ENCODE peak calls at places on chromosomes 13 and 19, in ten cellular contexts. One of them, this sample, is unnamed.

GRCh38 chr19:3034845-3035541 is 5.9 kb upstream of the TLE2 start:
- DNase-seq in uterus: peak
- DNase-seq in astrocyte: peak
- DNase-seq in CD4-positive, alpha-beta T cell: no peak
- DNase-seq in tibial nerve: no peak
- DNase-seq in BE2C: peak
- DNase-seq in fibroblast of the aortic adventitia: peak
- DNase-seq in HFFc6: peak
- DNase-seq in H9: no peak
- DNase-seq in keratinocyte: no peak
- DNase-seq in this sample: no peak

GRCh38 chr13:102355251-102355650 is 46.6 kb downstream of the FGF14 start:
- DNase-seq in uterus: no peak
- DNase-seq in H9: no peak
- DNase-seq in HFFc6: no peak
- DNase-seq in fibroblast of the aortic adventitia: no peak
- DNase-seq in tibial nerve: no peak
- DNase-seq in CD4-positive, alpha-beta T cell: no peak
- DNase-seq in astrocyte: no peak
- DNase-seq in BE2C: no peak
- DNase-seq in keratinocyte: no peak
- DNase-seq in this sample: no peak

GRCh38 chr19:1672038-1672768 is 19.8 kb upstream of the TCF3 start:
- DNase-seq in CD4-positive, alpha-beta T cell: peak
- DNase-seq in BE2C: peak
- DNase-seq in uterus: peak
- DNase-seq in H9: peak
- DNase-seq in HFFc6: peak
- DNase-seq in fibroblast of the aortic adventitia: peak
- DNase-seq in astrocyte: no peak
- DNase-seq in keratinocyte: no peak
- DNase-seq in tibial nerve: no peak
- DNase-seq in this sample: no peak

GRCh38 chr13:97125810-97126738 is 96.1 kb upstream of the MBNL2 start:
- DNase-seq in H9: no peak
- DNase-seq in uterus: peak
- DNase-seq in HFFc6: peak
- DNase-seq in BE2C: peak
- DNase-seq in CD4-positive, alpha-beta T cell: no peak
- DNase-seq in keratinocyte: peak
- DNase-seq in fibroblast of the aortic adventitia: peak
- DNase-seq in tibial nerve: no peak
- DNase-seq in astrocyte: peak
- DNase-seq in this sample: no peak

GRCh38 chr13:28843594-28843993 is 23.5 kb downstream of the MTUS2 start:
- DNase-seq in BE2C: no peak
- DNase-seq in astrocyte: no peak
- DNase-seq in keratinocyte: no peak
- DNase-seq in uterus: no peak
- DNase-seq in H9: no peak
- DNase-seq in CD4-positive, alpha-beta T cell: no peak
- DNase-seq in fibroblast of the aortic adventitia: no peak
- DNase-seq in HFFc6: no peak
- DNase-seq in tibial nerve: no peak
- DNase-seq in this sample: no peak

GRCh38 chr13:113428469-113428865 is 24.8 kb downstream of the ADPRHL1 start:
- DNase-seq in HFFc6: no peak
- DNase-seq in keratinocyte: no peak
- DNase-seq in astrocyte: no peak
- DNase-seq in uterus: no peak
- DNase-seq in H9: no peak
- DNase-seq in fibroblast of the aortic adventitia: no peak
- DNase-seq in BE2C: no peak
- DNase-seq in tibial nerve: no peak
- DNase-seq in CD4-positive, alpha-beta T cell: no peak
- DNase-seq in this sample: no peak

GRCh38 chr13:60214213-60215079 is 50.7 kb upstream of the DIAPH3 start:
- DNase-seq in tibial nerve: no peak
- DNase-seq in uterus: no peak
- DNase-seq in CD4-positive, alpha-beta T cell: no peak
- DNase-seq in fibroblast of the aortic adventitia: peak
- DNase-seq in HFFc6: no peak
- DNase-seq in astrocyte: no peak
- DNase-seq in keratinocyte: no peak
- DNase-seq in H9: no peak
- DNase-seq in BE2C: no peak
- DNase-seq in this sample: no peak

GRCh38 chr19:40718774-40719391 is 2.0 kb downstream of the ITPKC start:
- DNase-seq in tibial nerve: peak
- DNase-seq in CD4-positive, alpha-beta T cell: no peak
- DNase-seq in H9: peak
- DNase-seq in uterus: peak
- DNase-seq in fibroblast of the aortic adventitia: peak
- DNase-seq in keratinocyte: peak
- DNase-seq in BE2C: no peak
- DNase-seq in HFFc6: peak
- DNase-seq in astrocyte: peak
- DNase-seq in this sample: peak

GRCh38 chr13:38577048-38577447 is 109.8 kb upstream of the FREM2 start:
- DNase-seq in astrocyte: no peak
- DNase-seq in CD4-positive, alpha-beta T cell: no peak
- DNase-seq in uterus: no peak
- DNase-seq in BE2C: no peak
- DNase-seq in H9: no peak
- DNase-seq in fibroblast of the aortic adventitia: peak
- DNase-seq in tibial nerve: no peak
- DNase-seq in keratinocyte: no peak
- DNase-seq in HFFc6: no peak
- DNase-seq in this sample: no peak
- TF ChIP-seq CTCF in astrocyte: no peak
- TF ChIP-seq CTCF in CD4-positive, alpha-beta T cell: no peak
- TF ChIP-seq CTCF in uterus: no peak
- TF ChIP-seq CTCF in BE2C: peak
- TF ChIP-seq CTCF in H9: no peak
- TF ChIP-seq CTCF in fibroblast of the aortic adventitia: no peak
- TF ChIP-seq CTCF in tibial nerve: no peak
- TF ChIP-seq CTCF in keratinocyte: no peak
- TF ChIP-seq CTCF in HFFc6: no peak
- TF ChIP-seq CTCF in this sample: no peak

DNA sequence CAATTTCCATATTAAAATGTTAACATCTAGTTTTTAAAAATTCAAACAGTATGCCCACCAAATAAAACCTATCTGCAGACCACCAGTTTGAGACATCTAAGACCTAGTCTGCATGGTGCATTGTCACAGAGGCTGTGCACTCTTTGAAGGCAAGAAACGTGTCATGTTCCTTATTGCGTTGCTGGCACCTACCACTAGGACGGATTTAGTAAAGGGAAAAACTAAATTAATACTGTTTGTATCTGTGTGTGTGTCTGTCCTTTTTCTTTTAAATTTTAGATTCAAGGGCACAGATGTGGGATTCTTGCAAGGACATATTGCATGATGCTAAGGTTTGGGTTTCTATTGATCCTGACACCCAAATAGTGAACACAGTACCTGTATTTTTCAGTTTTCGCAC is 481.4 kb downstream of the UQCRFS1 start:
- DNase-seq in tibial nerve: no peak
- DNase-seq in BE2C: no peak
- DNase-seq in H9: no peak
- DNase-seq in keratinocyte: no peak
- DNase-seq in uterus: no peak
- DNase-seq in astrocyte: no peak
- DNase-seq in CD4-positive, alpha-beta T cell: no peak
- DNase-seq in fibroblast of the aortic adventitia: no peak
- DNase-seq in HFFc6: no peak
- DNase-seq in this sample: no peak
- TF ChIP-seq CTCF in tibial nerve: no peak
- TF ChIP-seq CTCF in BE2C: no peak
- TF ChIP-seq CTCF in H9: peak
- TF ChIP-seq CTCF in keratinocyte: no peak
- TF ChIP-seq CTCF in uterus: no peak
- TF ChIP-seq CTCF in astrocyte: no peak
- TF ChIP-seq CTCF in CD4-positive, alpha-beta T cell: no peak
- TF ChIP-seq CTCF in fibroblast of the aortic adventitia: no peak
- TF ChIP-seq CTCF in HFFc6: peak
- TF ChIP-seq CTCF in this sample: peak

GRCh38 chr19:54136864-54137113 is 773 bp upstream of the CNOT3 start:
- DNase-seq in astrocyte: no peak
- DNase-seq in keratinocyte: no peak
- DNase-seq in uterus: no peak
- DNase-seq in HFFc6: no peak
- DNase-seq in H9: no peak
- DNase-seq in fibroblast of the aortic adventitia: no peak
- DNase-seq in BE2C: no peak
- DNase-seq in CD4-positive, alpha-beta T cell: no peak
- DNase-seq in tibial nerve: no peak
- DNase-seq in this sample: no peak

GRCh38 chr19:54137114-54137912 is at the start of gene CNOT3:
- DNase-seq in astrocyte: peak
- DNase-seq in CD4-positive, alpha-beta T cell: peak
- DNase-seq in BE2C: peak
- DNase-seq in fibroblast of the aortic adventitia: peak
- DNase-seq in tibial nerve: peak
- DNase-seq in keratinocyte: peak
- DNase-seq in uterus: peak
- DNase-seq in H9: peak
- DNase-seq in HFFc6: peak
- DNase-seq in this sample: peak

GRCh38 chr19:54138777-54139256 is 1.3 kb downstream of the CNOT3 start:
- DNase-seq in fibroblast of the aortic adventitia: no peak
- DNase-seq in keratinocyte: no peak
- DNase-seq in BE2C: no peak
- DNase-seq in uterus: no peak
- DNase-seq in astrocyte: no peak
- DNase-seq in HFFc6: no peak
- DNase-seq in H9: no peak
- DNase-seq in CD4-positive, alpha-beta T cell: no peak
- DNase-seq in tibial nerve: no peak
- DNase-seq in this sample: no peak

GRCh38 chr19:54136086-54136863 is 1.3 kb upstream of the CNOT3 start:
- DNase-seq in keratinocyte: no peak
- DNase-seq in CD4-positive, alpha-beta T cell: no peak
- DNase-seq in tibial nerve: no peak
- DNase-seq in uterus: no peak
- DNase-seq in astrocyte: no peak
- DNase-seq in H9: no peak
- DNase-seq in BE2C: no peak
- DNase-seq in fibroblast of the aortic adventitia: peak
- DNase-seq in HFFc6: no peak
- DNase-seq in this sample: no peak

GRCh38 chr19:54137913-54138776 is 583 bp downstream of the CNOT3 start:
- DNase-seq in keratinocyte: no peak
- DNase-seq in astrocyte: no peak
- DNase-seq in H9: no peak
- DNase-seq in uterus: peak
- DNase-seq in tibial nerve: no peak
- DNase-seq in BE2C: peak
- DNase-seq in fibroblast of the aortic adventitia: no peak
- DNase-seq in CD4-positive, alpha-beta T cell: no peak
- DNase-seq in HFFc6: no peak
- DNase-seq in this sample: no peak
- TF ChIP-seq CTCF in keratinocyte: no peak
- TF ChIP-seq CTCF in astrocyte: no peak
- TF ChIP-seq CTCF in H9: peak
- TF ChIP-seq CTCF in uterus: no peak
- TF ChIP-seq CTCF in tibial nerve: no peak
- TF ChIP-seq CTCF in BE2C: peak
- TF ChIP-seq CTCF in fibroblast of the aortic adventitia: peak
- TF ChIP-seq CTCF in CD4-positive, alpha-beta T cell: no peak
- TF ChIP-seq CTCF in HFFc6: peak
- TF ChIP-seq CTCF in this sample: peak

GRCh38 chr19:39481229-39481545 is 549 bp downstream of the TIMM50 start:
- DNase-seq in fibroblast of the aortic adventitia: no peak
- DNase-seq in HFFc6: no peak
- DNase-seq in uterus: no peak
- DNase-seq in astrocyte: no peak
- DNase-seq in BE2C: no peak
- DNase-seq in CD4-positive, alpha-beta T cell: no peak
- DNase-seq in keratinocyte: no peak
- DNase-seq in tibial nerve: no peak
- DNase-seq in H9: no peak
- DNase-seq in this sample: no peak

GRCh38 chr19:39481676-39482075 is 1.0 kb downstream of the TIMM50 start:
- DNase-seq in uterus: no peak
- DNase-seq in keratinocyte: no peak
- DNase-seq in fibroblast of the aortic adventitia: no peak
- DNase-seq in tibial nerve: no peak
- DNase-seq in CD4-positive, alpha-beta T cell: no peak
- DNase-seq in astrocyte: no peak
- DNase-seq in HFFc6: no peak
- DNase-seq in BE2C: no peak
- DNase-seq in H9: no peak
- DNase-seq in this sample: no peak

GRCh38 chr19:39479916-39480315 is 722 bp upstream of the TIMM50 start:
- DNase-seq in H9: no peak
- DNase-seq in keratinocyte: no peak
- DNase-seq in CD4-positive, alpha-beta T cell: no peak
- DNase-seq in astrocyte: no peak
- DNase-seq in BE2C: no peak
- DNase-seq in tibial nerve: no peak
- DNase-seq in uterus: no peak
- DNase-seq in HFFc6: no peak
- DNase-seq in fibroblast of the aortic adventitia: no peak
- DNase-seq in this sample: no peak

GRCh38 chr19:39483141-39483540 is 2.5 kb downstream of the TIMM50 start:
- DNase-seq in uterus: no peak
- DNase-seq in tibial nerve: no peak
- DNase-seq in astrocyte: no peak
- DNase-seq in BE2C: no peak
- DNase-seq in HFFc6: no peak
- DNase-seq in fibroblast of the aortic adventitia: no peak
- DNase-seq in H9: no peak
- DNase-seq in keratinocyte: no peak
- DNase-seq in CD4-positive, alpha-beta T cell: no peak
- DNase-seq in this sample: no peak

DNA sequence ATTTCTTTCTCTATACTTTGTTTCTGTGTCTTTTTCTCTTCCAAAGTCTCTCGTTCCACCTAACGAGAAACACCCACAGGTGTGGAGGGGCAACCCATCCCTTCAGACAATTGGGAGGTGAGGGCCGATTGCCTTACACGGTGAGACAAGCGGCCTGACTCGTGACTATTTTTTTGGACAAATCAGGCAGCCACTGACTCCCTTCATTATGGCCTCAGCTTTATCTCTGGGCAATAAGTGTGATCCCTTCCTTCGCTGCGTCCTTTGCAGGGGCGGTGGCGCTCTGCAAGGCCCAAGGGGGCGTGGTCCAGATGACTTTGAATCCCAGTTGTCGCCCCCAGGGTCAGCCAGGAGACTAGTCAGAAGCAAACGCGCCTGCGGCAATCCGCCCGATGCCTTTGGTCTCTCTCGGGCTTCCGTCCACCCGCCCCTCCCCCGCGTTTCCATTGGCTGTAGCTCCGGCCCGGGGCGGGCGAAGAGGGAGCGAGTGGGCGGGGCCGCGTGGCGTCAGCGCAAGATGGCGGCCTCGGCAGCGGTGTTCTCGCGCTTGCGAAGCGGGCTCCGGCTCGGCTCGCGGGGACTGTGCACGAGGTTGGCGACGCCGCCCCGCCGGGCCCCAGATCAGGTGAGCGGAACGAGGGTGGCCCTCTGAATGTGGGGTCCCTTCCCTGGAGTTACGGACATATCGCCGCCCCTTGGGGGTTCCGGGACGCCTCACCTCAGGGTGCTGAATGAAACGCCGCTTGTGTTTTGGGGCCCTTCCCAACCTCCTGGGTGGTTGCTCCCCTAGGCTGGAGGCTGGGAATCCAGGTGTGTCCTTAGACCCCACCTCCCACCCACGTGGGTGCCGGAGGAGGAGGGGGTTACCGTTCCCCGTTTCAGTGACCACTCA is at the start of gene TIMM50:
- DNase-seq in uterus: peak
- DNase-seq in CD4-positive, alpha-beta T cell: peak
- DNase-seq in HFFc6: peak
- DNase-seq in keratinocyte: peak
- DNase-seq in H9: peak
- DNase-seq in astrocyte: peak
- DNase-seq in fibroblast of the aortic adventitia: peak
- DNase-seq in BE2C: peak
- DNase-seq in tibial nerve: peak
- DNase-seq in this sample: peak
- TF ChIP-seq CTCF in uterus: no peak
- TF ChIP-seq CTCF in CD4-positive, alpha-beta T cell: no peak
- TF ChIP-seq CTCF in HFFc6: no peak
- TF ChIP-seq CTCF in keratinocyte: no peak
- TF ChIP-seq CTCF in H9: no peak
- TF ChIP-seq CTCF in astrocyte: no peak
- TF ChIP-seq CTCF in fibroblast of the aortic adventitia: no peak
- TF ChIP-seq CTCF in BE2C: no peak
- TF ChIP-seq CTCF in tibial nerve: no peak
- TF ChIP-seq CTCF in this sample: no peak

This sample was measured in mesothelial cell of epicardium.